ENCODE peak calls at places on chromosomes 7 and 10, in six cellular contexts. One of them, this sample, is unnamed.

GRCh38 chr10:125991009-125991788 is 94.8 kb downstream of the FANK1 start:
- DNase-seq in prostate gland: no peak
- DNase-seq in GM12865: no peak
- DNase-seq in fibroblast of villous mesenchyme: no peak
- DNase-seq in fibroblast of the aortic adventitia: no peak
- DNase-seq in mammary epithelial cell: no peak
- DNase-seq in this sample: no peak

GRCh38 chr7:157253850-157254249 is 83.0 kb upstream of the DNAJB6 start:
- DNase-seq in prostate gland: peak
- DNase-seq in GM12865: no peak
- DNase-seq in fibroblast of villous mesenchyme: no peak
- DNase-seq in fibroblast of the aortic adventitia: no peak
- DNase-seq in mammary epithelial cell: no peak
- DNase-seq in this sample: no peak

GRCh38 chr10:644943-645334 is 44.5 kb downstream of the DIP2C start:
- DNase-seq in prostate gland: no peak
- DNase-seq in GM12865: no peak
- DNase-seq in fibroblast of villous mesenchyme: no peak
- DNase-seq in fibroblast of the aortic adventitia: no peak
- DNase-seq in mammary epithelial cell: no peak
- DNase-seq in this sample: no peak

GRCh38 chr10:101071885-101072433 is 10.2 kb downstream of the KAZALD1 start:
- DNase-seq in prostate gland: no peak
- DNase-seq in GM12865: no peak
- DNase-seq in fibroblast of villous mesenchyme: no peak
- DNase-seq in fibroblast of the aortic adventitia: no peak
- DNase-seq in mammary epithelial cell: no peak
- DNase-seq in this sample: no peak

GRCh38 chr10:131271195-131271880 is 40.2 kb downstream of the TCERG1L start:
- DNase-seq in prostate gland: no peak
- DNase-seq in GM12865: no peak
- DNase-seq in fibroblast of villous mesenchyme: no peak
- DNase-seq in fibroblast of the aortic adventitia: no peak
- DNase-seq in mammary epithelial cell: no peak
- DNase-seq in this sample: no peak

GRCh38 chr7:143362126-143362961 is at the start of gene FAM131B:
- DNase-seq in prostate gland: no peak
- DNase-seq in GM12865: no peak
- DNase-seq in fibroblast of villous mesenchyme: no peak
- DNase-seq in fibroblast of the aortic adventitia: no peak
- DNase-seq in mammary epithelial cell: no peak
- DNase-seq in this sample: peak

GRCh38 chr10:28737096-28737495 is 59.8 kb downstream of the BAMBI start:
- DNase-seq in prostate gland: no peak
- DNase-seq in GM12865: no peak
- DNase-seq in fibroblast of villous mesenchyme: no peak
- DNase-seq in fibroblast of the aortic adventitia: no peak
- DNase-seq in mammary epithelial cell: no peak
- DNase-seq in this sample: no peak

GRCh38 chr10:125820705-125821104 is 2.4 kb downstream of the UROS start:
- DNase-seq in prostate gland: no peak
- DNase-seq in GM12865: peak
- DNase-seq in fibroblast of villous mesenchyme: no peak
- DNase-seq in fibroblast of the aortic adventitia: no peak
- DNase-seq in mammary epithelial cell: no peak
- DNase-seq in this sample: no peak

GRCh38 chr10:33681580-33681979 is 347.1 kb upstream of the NRP1 start:
- DNase-seq in prostate gland: no peak
- DNase-seq in GM12865: no peak
- DNase-seq in fibroblast of villous mesenchyme: no peak
- DNase-seq in fibroblast of the aortic adventitia: no peak
- DNase-seq in mammary epithelial cell: no peak
- DNase-seq in this sample: no peak

GRCh38 chr10:70578371-70578947 is 24.1 kb downstream of the PRF1 start:
- DNase-seq in prostate gland: no peak
- DNase-seq in GM12865: peak
- DNase-seq in fibroblast of villous mesenchyme: peak
- DNase-seq in fibroblast of the aortic adventitia: peak
- DNase-seq in mammary epithelial cell: peak
- DNase-seq in this sample: peak

GRCh38 chr10:127563718-127564553 is 14.8 kb downstream of the NPS start:
- DNase-seq in prostate gland: no peak
- DNase-seq in GM12865: peak
- DNase-seq in fibroblast of villous mesenchyme: no peak
- DNase-seq in fibroblast of the aortic adventitia: no peak
- DNase-seq in mammary epithelial cell: peak
- DNase-seq in this sample: peak

GRCh38 chr7:147646568-147646967 is 944.0 kb upstream of the C7orf33 start:
- DNase-seq in prostate gland: no peak
- DNase-seq in GM12865: no peak
- DNase-seq in fibroblast of villous mesenchyme: no peak
- DNase-seq in fibroblast of the aortic adventitia: no peak
- DNase-seq in mammary epithelial cell: no peak
- DNase-seq in this sample: no peak

GRCh38 chr7:19242246-19242645 is 97.0 kb upstream of the FERD3L start:
- DNase-seq in prostate gland: no peak
- DNase-seq in GM12865: no peak
- DNase-seq in fibroblast of villous mesenchyme: no peak
- DNase-seq in fibroblast of the aortic adventitia: no peak
- DNase-seq in mammary epithelial cell: no peak
- DNase-seq in this sample: no peak

GRCh38 chr10:79492839-79493238 is 19.5 kb upstream of the EIF5AL1 start:
- DNase-seq in prostate gland: no peak
- DNase-seq in GM12865: no peak
- DNase-seq in fibroblast of villous mesenchyme: no peak
- DNase-seq in fibroblast of the aortic adventitia: no peak
- DNase-seq in mammary epithelial cell: no peak
- DNase-seq in this sample: no peak

GRCh38 chr7:29106128-29106988 is 40.0 kb downstream of the CPVL start:
- DNase-seq in prostate gland: peak
- DNase-seq in GM12865: peak
- DNase-seq in fibroblast of villous mesenchyme: peak
- DNase-seq in fibroblast of the aortic adventitia: peak
- DNase-seq in mammary epithelial cell: peak
- DNase-seq in this sample: peak

GRCh38 chr10:125206618-125207017 is 46.3 kb upstream of the CTBP2 start:
- DNase-seq in prostate gland: no peak
- DNase-seq in GM12865: no peak
- DNase-seq in fibroblast of villous mesenchyme: peak
- DNase-seq in fibroblast of the aortic adventitia: no peak
- DNase-seq in mammary epithelial cell: no peak
- DNase-seq in this sample: no peak

GRCh38 chr7:33744293-33744692 is 161.0 kb upstream of the BMPER start:
- DNase-seq in prostate gland: no peak
- DNase-seq in GM12865: peak
- DNase-seq in fibroblast of villous mesenchyme: peak
- DNase-seq in fibroblast of the aortic adventitia: no peak
- DNase-seq in mammary epithelial cell: peak
- DNase-seq in this sample: peak

GRCh38 chr7:81210092-81211064 is 291.5 kb upstream of the SEMA3C start:
- DNase-seq in prostate gland: no peak
- DNase-seq in GM12865: no peak
- DNase-seq in fibroblast of villous mesenchyme: peak
- DNase-seq in fibroblast of the aortic adventitia: peak
- DNase-seq in mammary epithelial cell: no peak
- DNase-seq in this sample: no peak

GRCh38 chr10:68406111-68406814 is 814 bp downstream of the RUFY2 start:
- DNase-seq in prostate gland: peak
- DNase-seq in GM12865: peak
- DNase-seq in fibroblast of villous mesenchyme: peak
- DNase-seq in fibroblast of the aortic adventitia: peak
- DNase-seq in mammary epithelial cell: peak
- DNase-seq in this sample: peak

GRCh38 chr7:47806701-47807103 is 141.6 kb downstream of the PKD1L1 start:
- DNase-seq in prostate gland: no peak
- DNase-seq in GM12865: no peak
- DNase-seq in fibroblast of villous mesenchyme: peak
- DNase-seq in fibroblast of the aortic adventitia: no peak
- DNase-seq in mammary epithelial cell: no peak
- DNase-seq in this sample: no peak

GRCh38 chr7:82593780-82594179 is 150.2 kb upstream of the CACNA2D1 start:
- DNase-seq in prostate gland: no peak
- DNase-seq in GM12865: no peak
- DNase-seq in fibroblast of villous mesenchyme: no peak
- DNase-seq in fibroblast of the aortic adventitia: no peak
- DNase-seq in mammary epithelial cell: peak
- DNase-seq in this sample: no peak

GRCh38 chr10:986881-987634 is 1.2 kb upstream of the GTPBP4 start:
- DNase-seq in prostate gland: no peak
- DNase-seq in GM12865: no peak
- DNase-seq in fibroblast of villous mesenchyme: peak
- DNase-seq in fibroblast of the aortic adventitia: peak
- DNase-seq in mammary epithelial cell: peak
- DNase-seq in this sample: no peak

GRCh38 chr10:125284875-125285597 is 124.7 kb upstream of the CTBP2 start:
- DNase-seq in prostate gland: no peak
- DNase-seq in GM12865: no peak
- DNase-seq in fibroblast of villous mesenchyme: peak
- DNase-seq in fibroblast of the aortic adventitia: no peak
- DNase-seq in mammary epithelial cell: peak
- DNase-seq in this sample: no peak

GRCh38 chr10:117169480-117169879 is 27.8 kb upstream of the KCNK18 start:
- DNase-seq in prostate gland: no peak
- DNase-seq in GM12865: no peak
- DNase-seq in fibroblast of villous mesenchyme: no peak
- DNase-seq in fibroblast of the aortic adventitia: peak
- DNase-seq in mammary epithelial cell: no peak
- DNase-seq in this sample: no peak

GRCh38 chr7:672891-673290 is 53.6 kb upstream of the DNAAF5 start:
- DNase-seq in prostate gland: no peak
- DNase-seq in GM12865: no peak
- DNase-seq in fibroblast of villous mesenchyme: no peak
- DNase-seq in fibroblast of the aortic adventitia: no peak
- DNase-seq in mammary epithelial cell: no peak
- DNase-seq in this sample: no peak

GRCh38 chr10:86437447-86437846 is 70.9 kb upstream of the GRID1 start:
- DNase-seq in prostate gland: no peak
- DNase-seq in GM12865: no peak
- DNase-seq in fibroblast of villous mesenchyme: no peak
- DNase-seq in fibroblast of the aortic adventitia: no peak
- DNase-seq in mammary epithelial cell: no peak
- DNase-seq in this sample: no peak

GRCh38 chr10:113679463-113680171 is at the start of gene CASP7:
- DNase-seq in prostate gland: peak
- DNase-seq in GM12865: peak
- DNase-seq in fibroblast of villous mesenchyme: peak
- DNase-seq in fibroblast of the aortic adventitia: peak
- DNase-seq in mammary epithelial cell: peak
- DNase-seq in this sample: peak

GRCh38 chr10:71941318-71941717 is 22.9 kb upstream of the CHST3 start:
- DNase-seq in prostate gland: no peak
- DNase-seq in GM12865: no peak
- DNase-seq in fibroblast of villous mesenchyme: no peak
- DNase-seq in fibroblast of the aortic adventitia: no peak
- DNase-seq in mammary epithelial cell: no peak
- DNase-seq in this sample: no peak

GRCh38 chr7:136489808-136490207 is 378.6 kb upstream of the CHRM2 start:
- DNase-seq in prostate gland: no peak
- DNase-seq in GM12865: no peak
- DNase-seq in fibroblast of villous mesenchyme: no peak
- DNase-seq in fibroblast of the aortic adventitia: no peak
- DNase-seq in mammary epithelial cell: no peak
- DNase-seq in this sample: no peak
- TF ChIP-seq CTCF in prostate gland: no peak
- TF ChIP-seq CTCF in GM12865: no peak
- TF ChIP-seq CTCF in fibroblast of villous mesenchyme: no peak
- TF ChIP-seq CTCF in fibroblast of the aortic adventitia: no peak
- TF ChIP-seq CTCF in mammary epithelial cell: no peak
- TF ChIP-seq CTCF in this sample: no peak

DNA sequence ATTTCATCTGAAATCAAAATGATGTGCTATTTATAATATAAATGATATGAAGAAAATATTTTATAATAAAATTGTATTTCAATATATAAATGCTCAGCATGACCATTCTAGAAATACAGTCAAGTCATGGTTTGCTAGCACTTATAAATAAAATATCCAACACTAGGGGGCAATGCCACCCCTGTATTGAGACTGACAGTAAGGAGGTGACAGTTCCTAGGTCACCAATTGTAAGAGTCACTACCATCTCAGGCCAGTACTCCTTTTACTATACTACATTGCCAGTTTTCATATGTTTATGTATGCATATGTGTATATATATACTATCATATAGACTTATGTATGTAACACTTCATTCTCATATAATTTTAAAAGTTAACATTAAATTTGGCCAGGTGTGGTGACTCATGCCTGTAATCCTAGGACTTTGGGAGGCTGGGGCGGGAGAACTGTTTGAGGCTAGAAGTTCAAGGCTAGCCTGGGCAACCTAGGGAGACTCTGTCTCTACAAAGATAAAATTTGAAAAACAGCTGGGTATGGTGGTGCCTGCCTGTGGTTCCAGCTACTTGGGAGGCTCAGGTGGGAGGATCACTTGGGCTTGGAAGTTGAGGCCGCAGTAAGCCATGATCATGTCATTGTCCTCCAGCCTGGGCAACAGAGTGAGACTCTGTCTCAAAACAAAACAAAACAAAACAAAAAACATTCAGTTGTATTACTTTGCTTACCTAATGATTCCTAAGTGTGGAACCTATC is 2.4 kb upstream of the CNOT4 start:
- DNase-seq in prostate gland: no peak
- DNase-seq in GM12865: peak
- DNase-seq in fibroblast of villous mesenchyme: peak
- DNase-seq in fibroblast of the aortic adventitia: peak
- DNase-seq in mammary epithelial cell: peak
- DNase-seq in this sample: peak
- TF ChIP-seq CTCF in prostate gland: peak
- TF ChIP-seq CTCF in GM12865: peak
- TF ChIP-seq CTCF in fibroblast of villous mesenchyme: peak
- TF ChIP-seq CTCF in fibroblast of the aortic adventitia: peak
- TF ChIP-seq CTCF in mammary epithelial cell: peak
- TF ChIP-seq CTCF in this sample: peak

GRCh38 chr10:24727811-24728210 is 4.1 kb upstream of the ARHGAP21 start:
- DNase-seq in prostate gland: no peak
- DNase-seq in GM12865: peak
- DNase-seq in fibroblast of villous mesenchyme: no peak
- DNase-seq in fibroblast of the aortic adventitia: no peak
- DNase-seq in mammary epithelial cell: no peak
- DNase-seq in this sample: peak
- TF ChIP-seq CTCF in prostate gland: no peak
- TF ChIP-seq CTCF in GM12865: no peak
- TF ChIP-seq CTCF in fibroblast of villous mesenchyme: peak
- TF ChIP-seq CTCF in fibroblast of the aortic adventitia: no peak
- TF ChIP-seq CTCF in mammary epithelial cell: peak
- TF ChIP-seq CTCF in this sample: no peak

DNA sequence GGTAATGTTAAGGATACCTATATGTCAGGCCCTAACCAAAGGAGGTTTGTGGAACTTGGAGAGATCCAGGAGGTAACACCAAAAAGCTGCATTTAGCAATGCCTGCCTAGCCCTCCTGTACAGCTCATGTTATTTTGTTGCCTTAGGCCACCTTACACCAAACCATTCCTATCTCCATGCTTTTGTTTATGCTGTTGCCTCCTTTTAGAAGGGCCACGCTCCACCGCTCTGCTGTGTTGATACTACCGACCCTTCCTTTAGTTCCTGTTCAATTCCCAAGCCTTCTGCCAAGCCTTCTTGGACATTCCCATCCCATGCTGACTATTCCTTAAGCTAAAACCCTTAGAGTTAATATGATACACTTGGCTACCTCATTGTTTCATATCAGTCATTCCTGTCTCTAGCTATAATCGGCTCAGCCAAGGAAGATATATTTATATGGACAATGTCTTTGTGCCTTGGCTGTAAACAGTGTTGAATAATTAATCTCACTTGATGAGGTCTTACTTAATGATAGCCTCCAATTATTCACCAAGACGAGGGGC is 705.5 kb downstream of the LRMDA start:
- DNase-seq in prostate gland: no peak
- DNase-seq in GM12865: no peak
- DNase-seq in fibroblast of villous mesenchyme: no peak
- DNase-seq in fibroblast of the aortic adventitia: no peak
- DNase-seq in mammary epithelial cell: no peak
- DNase-seq in this sample: no peak
- TF ChIP-seq CTCF in prostate gland: no peak
- TF ChIP-seq CTCF in GM12865: no peak
- TF ChIP-seq CTCF in fibroblast of villous mesenchyme: no peak
- TF ChIP-seq CTCF in fibroblast of the aortic adventitia: no peak
- TF ChIP-seq CTCF in mammary epithelial cell: no peak
- TF ChIP-seq CTCF in this sample: no peak